ENCODE peak calls at places on chromosomes 2 and 18, in eight cellular contexts. A is cardiac muscle cell, L is B cell, J is uterus, K is astrocyte of the spinal cord, O is HFFc6, Y is cardiac fibroblast, D is natural killer cell. V is an unnamed sample.

GRCh38 chr2:102485151-102485769 is 12.2 kb downstream of the SLC9A4 start:
- DNase-seq in A (no peak), L (no peak), J (no peak), K (no peak), O (no peak), Y (no peak), D (no peak), V (peak; percentile 42)

GRCh38 chr18:44733754-44734465 is 53.2 kb downstream of the SETBP1 start:
- DNase-seq in A (no peak), L (no peak), J (no peak), K (peak; percentile 31), O (no peak), Y (peak; percentile 8), D (no peak), V (no peak)

GRCh38 chr2:43131051-43131889 is 95.1 kb downstream of the ZFP36L2 start:
- DNase-seq in A (peak; percentile 49), L (peak; percentile 84), J (no peak), K (peak; percentile 86), O (peak; percentile 86), Y (peak; percentile 89), D (peak; percentile 82), V (no peak)

GRCh38 chr2:222655406-222655747 is 515 bp downstream of the FARSB start:
- DNase-seq in A (peak; percentile 48), L (no peak), J (no peak), K (peak; percentile 33), O (peak; percentile 9), Y (peak; percentile 39), D (no peak), V (no peak)

GRCh38 chr2:100612388-100613000 is 49.7 kb downstream of the PDCL3 start:
- DNase-seq in A (no peak), L (no peak), J (no peak), K (no peak), O (no peak), Y (no peak), D (no peak), V (no peak)

GRCh38 chr2:196293751-196294486 is 122.5 kb upstream of the STK17B start:
- DNase-seq in A (no peak), L (no peak), J (no peak), K (peak; percentile 84), O (peak; percentile 89), Y (peak; percentile 95), D (no peak), V (no peak)

GRCh38 chr2:70767094-70767698 is 804 bp downstream of the ADD2 start:
- DNase-seq in A (peak; percentile 47), L (peak; percentile 73), J (no peak), K (no peak), O (no peak), Y (no peak), D (peak; percentile 15), V (no peak)

GRCh38 chr2:206160124-206160806 is 570 bp downstream of the EEF1B2 start:
- DNase-seq in A (peak; percentile 70), L (no peak), J (no peak), K (no peak), O (no peak), Y (no peak), D (no peak), V (no peak)

GRCh38 chr2:154960802-154961583 is 262.5 kb downstream of the KCNJ3 start:
- DNase-seq in A (no peak), L (no peak), J (no peak), K (no peak), O (no peak), Y (no peak), D (no peak), V (no peak)

GRCh38 chr2:47344890-47345583 is 57.9 kb upstream of the MSH2 start:
- DNase-seq in A (peak; percentile 80), L (no peak), J (peak; percentile 29), K (peak; percentile 87), O (peak; percentile 59), Y (peak; percentile 52), D (no peak), V (no peak)

GRCh38 chr2:158724803-158725271 is 70.3 kb upstream of the DAPL1 start:
- DNase-seq in A (no peak), L (no peak), J (no peak), K (no peak), O (no peak), Y (peak; percentile 19), D (no peak), V (no peak)

GRCh38 chr2:24730481-24730880 is 62.7 kb downstream of the PTRHD1 start:
- DNase-seq in A (no peak), L (no peak), J (no peak), K (no peak), O (no peak), Y (peak; percentile 43), D (no peak), V (no peak)

GRCh38 chr2:141899740-141900139 is 231.1 kb downstream of the LRP1B start:
- DNase-seq in A (peak; percentile 17), L (no peak), J (no peak), K (no peak), O (no peak), Y (no peak), D (no peak), V (no peak)

GRCh38 chr2:113164930-113165585 is 8.7 kb upstream of the PSD4 start:
- DNase-seq in A (no peak), L (no peak), J (no peak), K (no peak), O (no peak), Y (no peak), D (no peak), V (no peak)

GRCh38 chr18:49020621-49021021 is 69.9 kb upstream of the SMAD7 start:
- DNase-seq in A (no peak), L (no peak), J (peak; percentile 6), K (no peak), O (peak; percentile 4), Y (no peak), D (no peak), V (peak; percentile 78)

GRCh38 chr2:88139203-88139702 is 11.4 kb upstream of the FABP1 start:
- DNase-seq in A (no peak), L (no peak), J (no peak), K (no peak), O (no peak), Y (no peak), D (no peak), V (no peak)

GRCh38 chr2:207082619-207083018 is 83.1 kb downstream of the KLF7 start:
- DNase-seq in A (no peak), L (no peak), J (no peak), K (peak; percentile 55), O (no peak), Y (no peak), D (no peak), V (no peak)

GRCh38 chr18:74774486-74774885 is 176.8 kb downstream of the ZNF407 start:
- DNase-seq in A (no peak), L (no peak), J (no peak), K (no peak), O (no peak), Y (peak; percentile 59), D (no peak), V (no peak)

GRCh38 chr2:20103514-20103913 is 52.1 kb upstream of the LAPTM4A start:
- DNase-seq in A (peak; percentile 27), L (no peak), J (no peak), K (no peak), O (peak; percentile 49), Y (peak; percentile 50), D (no peak), V (no peak)

GRCh38 chr2:18855027-18855426 is 265.7 kb upstream of the NT5C1B start:
- DNase-seq in A (no peak), L (no peak), J (no peak), K (no peak), O (peak; percentile 17), Y (peak; percentile 37), D (no peak), V (no peak)
- TF ChIP-seq CTCF in A (peak; percentile 53), L (no peak), J (no peak), K (peak; percentile 53), O (peak; percentile 74), Y (peak; percentile 58), D (no peak), V (peak; percentile 37)

DNA sequence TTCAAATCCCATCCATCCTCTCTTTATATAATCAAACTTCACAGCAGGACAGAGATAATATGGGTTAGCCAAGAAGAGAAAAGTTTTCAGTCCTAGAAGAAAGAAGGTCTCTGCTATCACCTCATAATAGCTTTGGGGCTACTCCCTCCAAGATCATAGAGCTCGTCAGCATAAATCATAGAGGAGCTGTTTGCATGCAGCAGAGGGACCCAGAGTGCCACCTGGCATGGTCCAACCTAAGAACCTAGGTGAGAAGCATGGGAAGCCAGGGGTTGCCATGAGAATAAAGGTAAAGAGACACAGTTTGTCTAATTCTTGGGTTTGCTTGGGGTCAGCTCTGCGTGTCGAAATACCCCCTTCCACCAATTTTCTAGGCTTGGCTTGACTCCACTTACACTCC is 87.1 kb upstream of the CYP1B1 start:
- DNase-seq in A (no peak), L (no peak), J (no peak), K (no peak), O (no peak), Y (no peak), D (no peak), V (no peak)
- TF ChIP-seq CTCF in A (no peak), L (no peak), J (no peak), K (no peak), O (no peak), Y (no peak), D (no peak), V (no peak)

GRCh38 chr2:37984589-37984988 is 59.5 kb downstream of the RMDN2 start:
- DNase-seq in A (no peak), L (no peak), J (no peak), K (peak; percentile 54), O (no peak), Y (peak; percentile 60), D (no peak), V (no peak)
- TF ChIP-seq CTCF in A (peak; percentile 39), L (no peak), J (peak; percentile 17), K (no peak), O (peak; percentile 57), Y (peak; percentile 26), D (no peak), V (peak; percentile 51)

DNA sequence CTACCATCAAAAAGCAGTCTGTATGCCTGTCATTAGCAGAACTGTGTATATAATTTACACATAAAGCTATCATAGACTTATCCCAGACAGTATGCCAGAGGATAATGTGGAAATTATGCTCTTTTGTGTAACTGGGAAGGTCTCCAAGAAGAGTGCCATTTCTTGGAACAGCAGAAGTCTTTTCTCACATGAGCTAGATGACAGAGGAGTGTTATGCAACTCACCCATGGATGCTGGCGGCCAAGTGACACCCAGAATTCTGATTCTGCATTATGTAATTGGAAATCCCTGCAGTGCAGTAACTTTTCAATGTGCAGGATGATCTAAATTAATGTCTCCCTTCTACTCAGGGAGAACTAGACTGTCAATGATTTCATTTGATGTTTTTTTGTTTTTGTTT is 160.0 kb downstream of the UBE2E3 start:
- DNase-seq in A (no peak), L (no peak), J (no peak), K (peak; percentile 20), O (no peak), Y (peak; percentile 57), D (no peak), V (no peak)
- TF ChIP-seq CTCF in A (no peak), L (no peak), J (no peak), K (no peak), O (no peak), Y (no peak), D (no peak), V (no peak)

V was measured in osteocyte.